ENCODE peak calls at places on chromosomes 11 and 22, in nine cellular contexts. G, I, R, K, Q, D, O, N and E are unnamed samples.

GRCh38 chr22:17734197-17734596 is 40.1 kb downstream of the BID start:
- DNase-seq in G (peak), I (no peak), R (no peak), K (no peak), Q (no peak), D (no peak), O (no peak), N (no peak), E (no peak)

GRCh38 chr22:22465782-22466181 is 42.8 kb downstream of the ZNF280B start:
- DNase-seq in G (peak), I (no peak), R (no peak), K (no peak), Q (no peak), D (no peak), O (no peak), N (no peak), E (no peak)

GRCh38 chr11:5284551-5285130 is 14.9 kb upstream of the HBE1 start:
- DNase-seq in G (no peak), I (no peak), R (no peak), K (no peak), Q (no peak), D (no peak), O (no peak), N (no peak), E (no peak)

GRCh38 chr11:133713406-133713805 is 131.9 kb downstream of the SPATA19 start:
- DNase-seq in G (no peak), I (no peak), R (no peak), K (no peak), Q (no peak), D (no peak), O (no peak), N (no peak), E (no peak)

GRCh38 chr11:90895850-90896249 is 673.0 kb upstream of the CHORDC1 start:
- DNase-seq in G (no peak), I (no peak), R (no peak), K (no peak), Q (no peak), D (no peak), O (no peak), N (no peak), E (no peak)

GRCh38 chr11:12330491-12331231 is 46.7 kb upstream of the PARVA start:
- DNase-seq in G (peak), I (no peak), R (no peak), K (no peak), Q (no peak), D (no peak), O (no peak), N (no peak), E (no peak)

GRCh38 chr11:110110854-110111253 is 17.7 kb downstream of the ZC3H12C start:
- DNase-seq in G (no peak), I (no peak), R (no peak), K (no peak), Q (no peak), D (no peak), O (no peak), N (no peak), E (no peak)

GRCh38 chr11:85874265-85874664 is 19.1 kb downstream of the CCDC83 start:
- DNase-seq in G (peak), I (no peak), R (no peak), K (no peak), Q (no peak), D (no peak), O (no peak), N (no peak), E (no peak)

GRCh38 chr11:9574556-9574805 is 1.0 kb downstream of the WEE1 start:
- DNase-seq in G (no peak), I (peak), R (peak), K (peak), Q (no peak), D (no peak), O (no peak), N (peak), E (no peak)

GRCh38 chr11:27211370-27212127 is 151.5 kb downstream of the CCDC34 start:
- DNase-seq in G (no peak), I (no peak), R (no peak), K (no peak), Q (no peak), D (no peak), O (no peak), N (no peak), E (no peak)

GRCh38 chr22:27295071-27295470 is 506.5 kb downstream of the MN1 start:
- DNase-seq in G (no peak), I (no peak), R (no peak), K (no peak), Q (no peak), D (no peak), O (no peak), N (no peak), E (no peak)

GRCh38 chr11:103110406-103110805 is 1.2 kb downstream of the DYNC2H1 start:
- DNase-seq in G (peak), I (no peak), R (no peak), K (no peak), Q (no peak), D (no peak), O (no peak), N (no peak), E (no peak)

GRCh38 chr22:45832180-45832579 is 144.8 kb downstream of the WNT7B start:
- DNase-seq in G (no peak), I (no peak), R (no peak), K (no peak), Q (no peak), D (no peak), O (no peak), N (no peak), E (no peak)

GRCh38 chr11:117750357-117750756 is 46.7 kb downstream of the DSCAML1 start:
- DNase-seq in G (no peak), I (no peak), R (no peak), K (peak), Q (no peak), D (no peak), O (no peak), N (peak), E (no peak)

GRCh38 chr22:19430890-19431541 is 517 bp downstream of the HIRA start:
- DNase-seq in G (peak), I (peak), R (peak), K (peak), Q (peak), D (no peak), O (no peak), N (peak), E (no peak)

GRCh38 chr11:4626207-4627105 is 10.8 kb upstream of the OR51D1 start:
- DNase-seq in G (peak), I (peak), R (peak), K (no peak), Q (no peak), D (no peak), O (peak), N (peak), E (no peak)

GRCh38 chr22:49760280-49760629 is 67.4 kb downstream of the BRD1 start:
- DNase-seq in G (no peak), I (no peak), R (no peak), K (no peak), Q (no peak), D (no peak), O (no peak), N (no peak), E (no peak)

DNA sequence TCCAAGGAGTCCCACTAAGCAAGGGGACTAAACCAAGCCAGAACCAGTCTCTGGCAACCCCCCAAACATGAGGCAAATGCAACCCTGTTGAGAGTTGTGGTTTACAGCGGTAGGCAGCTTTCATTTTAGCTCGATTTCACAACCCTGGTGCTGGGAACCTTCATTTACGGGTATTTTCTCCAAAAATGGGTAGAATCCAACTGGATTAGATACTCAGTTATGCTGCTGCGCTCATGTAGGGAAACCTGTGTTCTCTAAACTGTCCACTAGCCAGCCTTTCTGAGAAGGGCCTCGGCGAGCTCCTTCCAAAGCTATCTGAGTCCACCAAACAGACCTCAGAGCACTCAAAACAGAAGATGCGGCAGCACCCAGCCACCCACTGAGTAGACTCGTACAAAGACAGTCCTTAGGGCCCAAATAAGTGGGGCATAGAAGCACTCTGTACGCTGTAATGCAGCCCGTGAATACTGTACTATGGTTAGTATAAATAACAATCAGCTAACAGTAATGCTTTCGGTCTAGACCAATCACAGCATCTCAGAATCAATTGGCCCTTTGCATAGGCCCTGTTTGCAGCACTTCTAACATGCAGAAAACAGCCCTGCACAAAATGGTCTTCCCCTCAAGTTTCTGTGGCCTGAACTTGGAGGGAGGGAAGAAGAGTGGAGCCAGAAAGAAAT is 104.7 kb downstream of the ETS1 start:
- DNase-seq in G (peak), I (no peak), R (no peak), K (no peak), Q (no peak), D (no peak), O (peak), N (no peak), E (no peak)
- TF ChIP-seq POLR2A in G (no peak), I (no peak), R (no peak), K (no peak), Q (no peak), D (no peak), O (no peak), N (peak), E (peak)

DNA sequence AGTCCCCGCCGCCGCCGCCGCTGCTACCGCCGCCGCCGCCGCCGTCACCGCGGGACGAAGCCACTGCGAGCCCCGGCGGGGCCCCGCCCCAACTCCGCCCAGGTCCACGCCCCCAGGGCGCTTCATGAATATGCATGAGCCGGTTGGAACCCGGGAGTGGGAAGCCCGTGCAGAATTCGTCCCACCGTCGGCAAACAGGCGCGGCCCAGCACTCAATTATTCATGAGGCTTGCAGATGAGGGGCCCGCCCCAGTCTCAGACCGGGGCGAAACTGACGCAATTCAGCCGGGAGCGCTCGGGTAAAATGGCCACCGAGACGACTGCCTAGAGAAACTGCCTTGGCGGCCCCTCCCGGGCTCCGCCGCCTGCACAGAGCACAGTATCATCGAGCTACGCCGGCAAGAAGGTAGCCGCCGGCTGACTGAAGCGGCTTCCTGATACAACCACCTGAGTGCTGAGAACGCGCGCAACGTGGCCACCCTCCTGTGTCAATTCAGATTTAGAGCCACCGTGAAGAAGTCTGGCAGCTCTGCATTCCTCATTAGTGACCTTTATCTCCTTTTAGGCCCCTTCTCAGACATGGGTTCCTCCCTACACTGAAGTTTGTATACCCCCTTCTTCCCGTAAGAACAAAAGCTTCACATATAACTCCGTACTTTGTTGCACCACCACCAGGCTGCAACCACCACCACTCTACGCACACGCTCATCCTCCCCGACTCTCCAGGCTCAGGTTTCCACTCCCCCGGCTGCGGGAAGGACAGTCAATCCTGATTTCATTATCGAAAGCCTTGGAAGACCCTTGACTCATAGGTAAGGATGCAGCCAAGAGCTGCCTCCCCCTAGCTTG is at the start of gene TNKS1BP1:
- DNase-seq in G (peak), I (peak), R (peak), K (peak), Q (peak), D (peak), O (peak), N (peak), E (peak)
- TF ChIP-seq POLR2A in G (peak), I (peak), R (peak), K (no peak), Q (peak), D (peak), O (peak), N (peak), E (peak)

GRCh38 chr11:76782526-76783293 is 446 bp upstream of the TSKU start:
- DNase-seq in G (peak), I (peak), R (peak), K (peak), Q (peak), D (no peak), O (peak), N (peak), E (no peak)
- TF ChIP-seq POLR2A in G (no peak), I (no peak), R (no peak), K (no peak), Q (peak), D (no peak), O (no peak), N (peak), E (no peak)

GRCh38 chr11:65817815-65818680 is 15.7 kb upstream of the SNX32 start:
- DNase-seq in G (peak), I (peak), R (peak), K (peak), Q (peak), D (peak), O (peak), N (peak), E (peak)
- TF ChIP-seq POLR2A in G (no peak), I (peak), R (no peak), K (no peak), Q (no peak), D (no peak), O (peak), N (no peak), E (no peak)

DNA sequence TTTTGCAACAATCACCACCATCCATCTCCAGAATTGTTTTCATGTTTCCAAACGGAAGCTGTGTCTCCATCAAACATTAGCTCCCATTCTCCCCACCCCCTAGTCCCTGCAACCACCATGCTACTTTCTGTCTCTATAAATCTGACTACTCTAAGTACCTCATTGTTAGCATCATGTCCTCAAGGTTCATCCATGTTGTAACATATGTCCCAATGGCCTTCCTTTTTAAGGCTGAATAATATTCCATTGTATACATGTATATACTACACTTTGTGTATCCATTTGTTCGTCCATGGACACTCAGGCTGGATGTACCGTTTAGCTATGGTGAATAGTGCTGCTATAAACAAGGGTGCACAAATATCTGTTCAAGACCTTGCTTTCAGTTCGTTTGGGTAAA is 8.2 kb upstream of the DPF2 start:
- DNase-seq in G (no peak), I (no peak), R (no peak), K (no peak), Q (no peak), D (no peak), O (no peak), N (no peak), E (no peak)
- TF ChIP-seq POLR2A in G (peak), I (no peak), R (no peak), K (no peak), Q (no peak), D (no peak), O (no peak), N (no peak), E (no peak)

DNA sequence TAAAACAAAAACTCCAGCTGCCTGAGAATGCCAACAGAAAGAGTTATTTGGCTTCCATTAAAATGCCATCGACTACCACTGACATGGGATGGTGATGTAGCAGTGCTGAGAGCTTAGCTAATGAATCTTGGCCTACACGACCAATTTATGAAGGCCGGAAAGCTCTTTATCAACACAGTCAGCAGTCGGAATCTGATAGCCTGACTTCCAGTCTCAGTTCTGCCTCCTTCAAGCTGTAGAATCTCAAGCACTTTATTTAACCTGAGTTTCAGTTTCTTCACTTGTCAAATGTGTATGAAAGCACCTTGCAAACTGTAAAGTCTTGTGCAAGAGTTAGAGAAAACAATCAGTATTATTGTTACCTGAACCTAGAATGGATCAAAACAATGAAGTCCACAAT is 335.7 kb upstream of the NARS2 start:
- DNase-seq in G (no peak), I (no peak), R (no peak), K (no peak), Q (no peak), D (no peak), O (no peak), N (no peak), E (no peak)
- TF ChIP-seq POLR2A in G (no peak), I (no peak), R (no peak), K (no peak), Q (no peak), D (no peak), O (no peak), N (no peak), E (no peak)